ENCODE peak calls at places on chromosomes 11 and 22, in seven cellular contexts. X is transverse colon, F is pancreas, I is nephron progenitor cell, U is dorsolateral prefrontal cortex, Q is progenitor cell of endocrine pancreas, B is cardiac fibroblast. A is an unnamed sample.

GRCh38 chr22:39997939-39998726 is 3.4 kb downstream of the FAM83F start:
- DNase-seq in F (peak; percentile 84), U (no peak), B (peak; percentile 34), I (peak; percentile 44), X (peak; percentile 79), Q (no peak), A (no peak)

GRCh38 chr22:50531546-50532352 is 1.9 kb upstream of the TYMP start:
- DNase-seq in I (peak; percentile 74), X (peak; percentile 84), B (peak; percentile 87), F (peak; percentile 74), U (no peak), Q (no peak), A (peak; percentile 35)

GRCh38 chr11:123544631-123545375 is 109.6 kb downstream of the SCN3B start:
- DNase-seq in B (no peak), F (no peak), U (peak; percentile 67), X (no peak), I (no peak), Q (no peak), A (no peak)

GRCh38 chr11:25625094-25625493 is 706.8 kb upstream of the ANO3 start:
- DNase-seq in Q (no peak), B (no peak), U (no peak), X (no peak), I (no peak), F (no peak), A (no peak)

GRCh38 chr11:102580185-102580951 is 44.8 kb downstream of the MMP20 start:
- DNase-seq in Q (no peak), F (no peak), I (no peak), U (no peak), X (no peak), B (no peak), A (no peak)

GRCh38 chr22:29053048-29053702 is 8.5 kb downstream of the C22orf31 start:
- DNase-seq in I (no peak), F (no peak), Q (no peak), X (no peak), U (no peak), B (no peak), A (no peak)

GRCh38 chr11:44030276-44030932 is 17.4 kb upstream of the ACCSL start:
- DNase-seq in U (no peak), B (peak; percentile 92), Q (no peak), I (peak; percentile 34), F (peak; percentile 20), X (no peak), A (peak; percentile 29)

GRCh38 chr11:103257360-103257759 is 148.1 kb downstream of the DYNC2H1 start:
- DNase-seq in Q (no peak), U (no peak), B (peak; percentile 36), X (no peak), I (no peak), F (no peak), A (no peak)

GRCh38 chr11:62146476-62147200 is 22.8 kb downstream of the INCENP start:
- DNase-seq in I (no peak), Q (no peak), X (no peak), F (no peak), B (no peak), U (no peak), A (no peak)

GRCh38 chr11:119488256-119488995 is 65.5 kb upstream of the THY1 start:
- DNase-seq in B (no peak), F (no peak), U (no peak), Q (no peak), I (no peak), X (no peak), A (no peak)

GRCh38 chr11:32713496-32713895 is 81.0 kb downstream of the CCDC73 start:
- DNase-seq in F (no peak), Q (no peak), B (peak; percentile 16), U (no peak), X (no peak), I (no peak), A (no peak)
- TF ChIP-seq CTCF in F (no peak), Q (peak; percentile 52), B (peak; percentile 33), U (peak; percentile 31), X (no peak), I (peak; percentile 43), A (peak; percentile 57)

DNA sequence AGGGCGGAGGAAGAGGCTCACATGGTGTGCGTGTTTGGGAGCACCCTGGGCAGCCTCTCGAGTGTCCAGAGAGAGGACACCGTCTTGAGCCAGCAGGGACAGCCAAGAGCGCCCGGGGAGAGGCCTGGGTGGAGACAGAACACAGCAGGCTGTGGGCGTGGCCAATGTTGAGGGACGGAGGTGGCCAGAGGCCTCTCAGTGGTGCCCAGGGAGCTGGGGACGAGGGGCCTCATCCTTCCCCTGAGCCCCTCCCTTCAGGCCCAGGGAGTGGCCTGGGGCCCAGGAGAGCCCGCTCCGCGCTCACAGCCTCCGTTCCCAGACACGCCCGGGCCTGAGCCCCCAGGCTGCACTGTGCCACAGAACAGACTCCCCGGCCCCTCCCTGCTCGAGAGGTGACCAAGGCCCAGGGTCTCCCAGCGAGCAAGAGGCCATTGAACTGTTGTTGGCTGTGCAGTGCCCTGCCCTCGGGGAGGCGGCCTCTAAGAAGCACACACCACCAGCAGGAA is 48.4 kb downstream of the CDKN1C start:
- DNase-seq in U (no peak), Q (peak; percentile 64), I (peak; percentile 94), F (peak; percentile 31), B (peak; percentile 52), X (peak; percentile 68), A (peak; percentile 86)
- TF ChIP-seq CTCF in U (no peak), Q (peak; percentile 55), I (peak; percentile 46), F (no peak), B (peak; percentile 41), X (peak; percentile 38), A (peak; percentile 56)

DNA sequence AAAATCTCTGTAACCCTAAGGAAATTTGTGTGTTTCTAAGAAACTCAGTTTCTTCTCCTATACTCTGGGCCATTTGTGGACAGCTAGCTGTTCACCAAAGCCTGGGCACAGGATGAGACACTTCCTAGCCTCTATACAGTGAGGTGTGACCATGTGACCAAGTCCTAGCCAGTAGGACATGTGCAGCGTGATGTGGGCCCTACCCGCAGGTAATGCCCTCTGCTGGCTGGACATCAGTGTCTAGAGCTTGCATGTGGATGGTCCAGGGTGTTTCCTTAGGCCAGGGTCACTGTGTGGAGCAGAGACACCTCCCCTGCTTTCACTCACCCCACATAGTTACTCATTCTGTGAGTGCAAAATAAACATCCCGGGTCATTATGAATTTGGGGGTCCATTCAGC is 100.5 kb downstream of the LARGE1 start:
- DNase-seq in X (no peak), Q (no peak), F (no peak), B (no peak), I (no peak), U (no peak), A (no peak)
- TF ChIP-seq CTCF in X (no peak), Q (no peak), F (no peak), B (no peak), I (no peak), U (no peak), A (no peak)

GRCh38 chr11:108403072-108403471 is 64.3 kb downstream of the C11orf65 start:
- DNase-seq in X (no peak), B (no peak), F (no peak), I (no peak), U (no peak), Q (no peak), A (no peak)

DNA sequence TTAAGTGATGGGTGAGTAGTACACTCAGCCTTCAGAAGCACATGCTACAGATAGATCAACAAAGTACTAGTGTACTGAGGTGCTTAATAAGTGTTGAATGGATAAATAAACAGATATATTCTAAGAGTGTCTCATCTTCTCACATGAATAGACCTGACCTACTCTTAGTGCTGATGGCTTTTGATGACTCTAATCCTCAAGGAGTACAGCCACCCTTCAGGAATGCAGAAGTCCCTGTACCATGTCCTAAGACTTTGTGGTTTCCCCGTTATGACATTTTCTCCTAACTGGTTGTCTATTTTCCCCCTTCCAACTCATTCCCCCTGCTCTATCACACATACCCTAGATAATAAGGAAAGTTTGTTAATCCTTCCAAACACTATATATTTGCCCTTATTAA is 61.6 kb downstream of the C11orf65 start:
- DNase-seq in U (no peak), I (no peak), Q (no peak), F (no peak), B (no peak), X (no peak), A (no peak)
- TF ChIP-seq CTCF in U (no peak), I (no peak), Q (no peak), F (no peak), B (no peak), X (no peak), A (no peak)

GRCh38 chr22:36977401-36977861 is 41.8 kb downstream of the TST start:
- DNase-seq in B (peak; percentile 31), Q (peak; percentile 59), F (peak; percentile 53), U (no peak), I (peak; percentile 62), X (peak; percentile 86), A (peak; percentile 38)
- TF ChIP-seq CTCF in B (peak; percentile 26), Q (peak; percentile 60), F (no peak), U (no peak), I (no peak), X (no peak), A (peak; percentile 41)

DNA sequence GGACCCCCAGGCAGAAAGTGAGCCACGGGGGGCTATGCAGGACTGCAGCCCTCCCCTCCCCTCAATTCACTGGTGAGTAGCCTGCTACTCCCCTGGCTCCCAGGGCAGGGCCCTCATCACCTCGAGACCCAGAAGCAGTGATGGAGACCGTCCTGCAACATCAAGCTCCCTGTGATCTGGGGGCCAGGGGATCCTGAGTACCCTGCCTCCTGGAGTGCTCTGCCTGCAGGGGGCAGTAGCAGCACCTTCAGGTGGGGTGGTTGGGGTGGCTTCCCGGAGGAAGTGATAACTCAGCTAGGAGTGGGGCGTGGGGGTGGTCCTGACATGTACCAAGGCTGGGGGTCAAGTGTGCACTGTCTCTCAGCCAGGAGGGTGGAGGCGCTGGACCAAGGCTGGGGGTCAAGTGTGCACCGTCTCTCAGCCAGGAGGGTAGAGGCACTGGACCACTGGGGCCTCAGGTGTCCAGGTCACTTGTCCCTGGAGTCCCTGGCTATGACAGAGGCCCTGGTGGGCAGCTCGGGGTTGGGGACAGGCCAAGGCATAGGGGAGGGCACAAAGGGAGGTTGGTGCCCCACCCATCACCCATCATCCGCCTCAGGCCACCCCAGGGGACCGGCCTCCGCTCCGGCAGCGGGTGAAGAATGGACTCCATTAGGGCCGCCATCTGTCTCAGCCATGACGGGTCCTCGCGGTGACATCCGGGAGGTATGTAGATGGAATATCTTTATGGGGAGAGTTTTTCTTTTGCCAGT is 9.4 kb downstream of the RTN4R start:
- DNase-seq in I (no peak), U (no peak), X (no peak), B (no peak), Q (no peak), F (no peak), A (no peak)
- TF ChIP-seq CTCF in I (peak; percentile 14), U (no peak), X (no peak), B (peak; percentile 34), Q (peak; percentile 24), F (no peak), A (peak; percentile 35)

DNA sequence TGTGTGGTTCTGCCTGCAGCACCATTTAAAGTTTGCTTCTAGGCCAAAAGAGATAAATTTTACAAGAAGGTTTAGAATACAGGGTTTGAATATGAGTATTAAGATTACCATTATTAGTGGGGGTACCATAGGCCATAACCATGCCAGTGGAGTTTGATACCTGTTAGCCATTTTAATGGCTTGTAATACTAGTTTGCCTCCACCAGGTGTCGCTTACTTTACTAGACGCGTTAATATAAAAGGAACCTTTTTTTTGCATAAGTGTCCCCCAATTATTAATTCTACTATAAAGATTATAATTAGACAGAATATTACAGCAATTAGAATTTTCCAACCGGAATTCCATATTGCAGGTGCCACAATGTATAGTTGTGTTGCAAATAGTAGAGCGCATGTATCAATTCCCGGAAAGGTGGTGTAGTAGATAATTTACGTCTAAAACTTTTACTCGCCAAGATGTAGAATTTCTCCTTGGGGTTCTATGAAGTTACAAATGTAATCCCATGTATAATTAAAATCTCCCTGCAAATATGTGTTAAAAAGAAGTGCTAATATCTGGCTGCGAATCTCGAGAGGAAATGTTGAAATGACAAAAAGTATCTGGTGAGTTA is 16.1 kb downstream of the MS4A6E start:
- DNase-seq in I (no peak), X (no peak), B (no peak), Q (no peak), F (no peak), U (no peak), A (no peak)
- TF ChIP-seq CTCF in I (peak; percentile 71), X (peak; percentile 57), B (peak; percentile 48), Q (peak; percentile 67), F (peak; percentile 33), U (peak; percentile 37), A (peak; percentile 74)